ENCODE peak calls at places on chromosome 20, in six cellular contexts. One of them, this sample, is unnamed.

GRCh38 chr20:17766226-17766625 is 66.5 kb downstream of the BANF2 start:
- DNase-seq in ovary: no peak
- DNase-seq in stomach: no peak
- DNase-seq in esophagus muscularis mucosa: no peak
- DNase-seq in transverse colon: no peak
- DNase-seq in K562: no peak
- DNase-seq in this sample: no peak

GRCh38 chr20:52624270-52624669 is 347.9 kb upstream of the TSHZ2 start:
- DNase-seq in esophagus muscularis mucosa: no peak
- DNase-seq in stomach: no peak
- DNase-seq in transverse colon: no peak
- DNase-seq in K562: no peak
- DNase-seq in ovary: no peak
- DNase-seq in this sample: no peak

GRCh38 chr20:23047738-23048214 is 1.7 kb downstream of the THBD start:
- DNase-seq in transverse colon: no peak
- DNase-seq in K562: no peak
- DNase-seq in esophagus muscularis mucosa: no peak
- DNase-seq in stomach: peak; percentile 46
- DNase-seq in ovary: no peak
- DNase-seq in this sample: no peak

GRCh38 chr20:5551621-5552020 is 198.6 kb upstream of the SHLD1 start:
- DNase-seq in stomach: no peak
- DNase-seq in K562: no peak
- DNase-seq in ovary: no peak
- DNase-seq in transverse colon: no peak
- DNase-seq in esophagus muscularis mucosa: no peak
- DNase-seq in this sample: no peak

GRCh38 chr20:47857994-47858557 is 72.8 kb upstream of the SULF2 start:
- DNase-seq in esophagus muscularis mucosa: no peak
- DNase-seq in transverse colon: no peak
- DNase-seq in stomach: no peak
- DNase-seq in ovary: peak; percentile 51
- DNase-seq in K562: no peak
- DNase-seq in this sample: peak; percentile 85

GRCh38 chr20:53581444-53582311 is 12.0 kb downstream of the ZNF217 start:
- DNase-seq in esophagus muscularis mucosa: no peak
- DNase-seq in stomach: peak; percentile 26
- DNase-seq in ovary: no peak
- DNase-seq in K562: no peak
- DNase-seq in transverse colon: peak; percentile 65
- DNase-seq in this sample: no peak

GRCh38 chr20:8589956-8590355 is 457.9 kb downstream of the PLCB1 start:
- DNase-seq in stomach: no peak
- DNase-seq in K562: no peak
- DNase-seq in esophagus muscularis mucosa: no peak
- DNase-seq in transverse colon: no peak
- DNase-seq in ovary: no peak
- DNase-seq in this sample: no peak

GRCh38 chr20:1388706-1389483 is 4.0 kb downstream of the FKBP1A start:
- DNase-seq in esophagus muscularis mucosa: no peak
- DNase-seq in K562: no peak
- DNase-seq in ovary: no peak
- DNase-seq in transverse colon: no peak
- DNase-seq in stomach: no peak
- DNase-seq in this sample: no peak

GRCh38 chr20:56636701-56637100 is 7.6 kb downstream of the TFAP2C start:
- DNase-seq in esophagus muscularis mucosa: no peak
- DNase-seq in transverse colon: no peak
- DNase-seq in K562: no peak
- DNase-seq in stomach: no peak
- DNase-seq in ovary: no peak
- DNase-seq in this sample: no peak

DNA sequence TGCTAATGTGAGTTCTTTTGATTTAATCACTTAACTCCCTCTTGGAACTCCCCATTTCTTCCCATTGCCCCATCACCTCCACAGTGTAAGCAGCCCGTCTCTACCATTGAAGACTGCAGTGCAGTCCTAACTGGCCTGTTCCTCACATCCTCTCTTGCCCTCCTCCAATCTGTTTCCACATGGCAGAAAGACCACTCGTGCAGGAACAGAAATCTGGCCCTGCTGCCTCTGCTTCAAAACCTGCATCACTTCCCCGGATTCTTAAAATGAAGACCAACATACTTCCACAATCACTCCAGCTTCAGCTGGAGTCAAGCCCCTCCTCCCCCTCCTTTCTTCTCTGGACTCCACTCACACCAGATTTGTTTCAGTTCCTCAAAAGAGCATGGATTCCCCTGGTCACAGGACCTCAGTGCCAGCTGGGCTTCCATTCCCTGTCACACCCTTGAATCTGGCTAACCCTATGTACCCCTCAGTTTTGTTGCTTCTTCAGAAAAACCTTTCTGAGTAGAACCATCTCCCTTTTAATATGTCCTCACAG is 802.3 kb downstream of the MAFB start:
- DNase-seq in transverse colon: peak; percentile 14
- DNase-seq in K562: no peak
- DNase-seq in ovary: no peak
- DNase-seq in stomach: no peak
- DNase-seq in esophagus muscularis mucosa: no peak
- DNase-seq in this sample: peak; percentile 72
- TF ChIP-seq EP300 in transverse colon: no peak
- TF ChIP-seq EP300 in K562: no peak
- TF ChIP-seq EP300 in ovary: no peak
- TF ChIP-seq EP300 in stomach: no peak
- TF ChIP-seq EP300 in esophagus muscularis mucosa: no peak
- TF ChIP-seq EP300 in this sample: no peak

DNA sequence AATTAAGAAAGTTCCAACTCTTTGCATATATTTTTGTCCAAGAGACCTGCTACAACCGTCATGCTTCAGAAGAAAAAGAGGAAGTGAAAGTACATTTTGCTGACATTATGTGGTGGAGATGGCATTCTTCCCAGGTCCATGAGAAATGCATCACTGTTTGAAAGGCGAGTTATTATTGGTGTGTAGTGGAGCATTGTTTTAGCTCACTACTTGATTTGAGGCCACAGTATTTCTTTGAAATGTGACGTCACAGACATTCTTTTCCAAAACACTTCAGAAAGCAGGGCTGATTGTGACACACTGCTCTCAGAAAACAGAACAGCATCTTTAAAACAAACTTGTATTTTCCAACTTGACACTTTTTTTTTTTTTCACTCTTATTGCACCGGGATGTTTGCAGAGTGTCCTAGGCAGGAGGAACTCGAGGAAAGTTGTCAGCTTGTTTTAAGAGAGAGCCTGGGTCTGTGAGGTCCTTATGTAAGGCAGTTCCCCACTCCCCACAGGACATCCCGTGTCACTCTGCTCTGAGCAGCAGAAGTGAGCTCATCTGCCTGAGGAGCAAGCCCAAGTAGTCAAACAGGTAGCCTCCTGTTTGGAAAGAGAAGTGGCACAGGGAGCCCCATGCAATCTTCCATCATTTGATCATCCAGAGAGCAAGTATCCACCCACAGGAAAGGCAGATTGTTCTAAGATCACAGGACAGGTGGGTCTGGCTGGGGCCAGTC is 1.1 kb downstream of the SPTLC3 start:
- DNase-seq in esophagus muscularis mucosa: no peak
- DNase-seq in transverse colon: peak; percentile 30
- DNase-seq in stomach: no peak
- DNase-seq in ovary: peak; percentile 28
- DNase-seq in K562: no peak
- DNase-seq in this sample: peak; percentile 65
- TF ChIP-seq POLR2A in esophagus muscularis mucosa: no peak
- TF ChIP-seq POLR2A in transverse colon: no peak
- TF ChIP-seq POLR2A in stomach: no peak
- TF ChIP-seq POLR2A in ovary: peak; percentile 18
- TF ChIP-seq POLR2A in K562: no peak
- TF ChIP-seq POLR2A in this sample: no peak

GRCh38 chr20:50399917-50400704 is 110.1 kb upstream of the PTPN1 start:
- DNase-seq in stomach: peak; percentile 71
- DNase-seq in ovary: no peak
- DNase-seq in esophagus muscularis mucosa: no peak
- DNase-seq in transverse colon: no peak
- DNase-seq in K562: no peak
- DNase-seq in this sample: no peak
- TF ChIP-seq EP300 in stomach: no peak
- TF ChIP-seq EP300 in ovary: no peak
- TF ChIP-seq EP300 in esophagus muscularis mucosa: no peak
- TF ChIP-seq EP300 in transverse colon: no peak
- TF ChIP-seq EP300 in K562: no peak
- TF ChIP-seq EP300 in this sample: no peak

DNA sequence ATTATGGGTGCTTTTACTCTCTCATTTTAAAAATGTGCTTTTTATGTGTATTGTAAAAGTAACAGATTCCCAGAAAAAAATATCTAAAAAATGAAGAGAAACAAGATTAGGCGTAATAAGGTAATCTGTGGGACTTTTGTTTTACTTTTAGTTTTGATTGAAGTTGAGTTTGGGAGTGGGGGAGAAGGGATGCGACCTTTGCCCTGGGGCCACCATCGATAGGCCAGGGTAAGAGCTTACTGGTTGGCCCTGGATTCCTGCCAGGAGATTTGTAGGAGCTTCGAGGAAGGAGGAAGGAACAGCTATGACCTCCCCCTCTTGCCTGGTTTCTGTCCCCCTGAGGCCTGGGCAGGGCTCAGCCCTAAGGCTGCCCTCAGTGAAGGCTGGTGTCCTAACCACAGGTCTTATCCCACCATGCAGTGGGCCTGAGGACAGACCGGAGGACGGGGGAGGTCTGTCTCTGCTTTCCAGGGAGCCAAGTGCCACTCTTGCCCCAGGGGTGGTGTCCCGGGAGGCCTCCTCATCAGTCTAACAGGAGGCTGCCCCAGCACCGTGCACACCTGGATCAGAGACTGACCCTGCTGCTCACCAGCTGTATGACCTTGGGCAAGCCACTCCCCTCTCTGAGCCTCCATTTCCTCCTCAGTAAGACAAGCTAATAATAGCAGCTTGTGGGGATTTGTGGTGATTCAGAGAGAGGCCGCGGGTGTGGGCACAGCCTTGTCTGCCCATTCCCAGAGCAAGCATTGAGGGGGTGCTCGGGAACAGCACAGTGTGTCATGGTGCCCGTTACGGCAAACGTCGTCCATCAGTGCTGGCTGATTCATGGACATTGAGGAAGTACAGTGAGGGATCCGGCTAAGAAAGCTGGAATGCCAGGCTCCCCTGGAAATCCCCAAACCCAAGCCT is 21.2 kb downstream of the TGM2 start:
- DNase-seq in ovary: no peak
- DNase-seq in transverse colon: peak; percentile 81
- DNase-seq in K562: peak; percentile 58
- DNase-seq in esophagus muscularis mucosa: no peak
- DNase-seq in stomach: peak; percentile 45
- DNase-seq in this sample: no peak
- TF ChIP-seq POLR2A in ovary: no peak
- TF ChIP-seq POLR2A in transverse colon: no peak
- TF ChIP-seq POLR2A in K562: no peak
- TF ChIP-seq POLR2A in esophagus muscularis mucosa: no peak
- TF ChIP-seq POLR2A in stomach: no peak
- TF ChIP-seq POLR2A in this sample: no peak

GRCh38 chr20:31608256-31608980 is 3.3 kb downstream of the ID1 start:
- DNase-seq in transverse colon: peak; percentile 92
- DNase-seq in esophagus muscularis mucosa: no peak
- DNase-seq in stomach: peak; percentile 92
- DNase-seq in ovary: peak; percentile 75
- DNase-seq in K562: peak; percentile 74
- DNase-seq in this sample: peak; percentile 87
- TF ChIP-seq EP300 in transverse colon: peak; percentile 78
- TF ChIP-seq EP300 in esophagus muscularis mucosa: peak; percentile 70
- TF ChIP-seq EP300 in stomach: peak; percentile 68
- TF ChIP-seq EP300 in ovary: no peak
- TF ChIP-seq EP300 in K562: peak; percentile 49
- TF ChIP-seq EP300 in this sample: no peak